ENCODE peak calls at places on chromosomes 7 and 10, in four cellular contexts. P, D, N and A are unnamed samples.

GRCh38 chr7:97145068-97145467 is 27.6 kb downstream of the SDHAF3 start:
- DNase-seq in P (peak; percentile 58), D (no peak), N (peak; percentile 29), A (peak; percentile 61)

GRCh38 chr7:46558482-46559193 is 637.6 kb upstream of the IGFBP3 start:
- DNase-seq in P (no peak), D (no peak), N (peak; percentile 83), A (peak; percentile 35)

GRCh38 chr7:43873300-43873699 is 4.0 kb upstream of the MRPS24 start:
- DNase-seq in P (no peak), D (no peak), N (peak; percentile 78), A (peak; percentile 96)

GRCh38 chr7:38905026-38905759 is 3.8 kb downstream of the VPS41 start:
- DNase-seq in P (no peak), D (no peak), N (peak; percentile 15), A (no peak)

GRCh38 chr7:29214056-29214455 is 19.5 kb downstream of the CHN2 start:
- DNase-seq in P (no peak), D (no peak), N (no peak), A (no peak)

GRCh38 chr7:54932818-54933543 is 85.8 kb upstream of the EGFR start:
- DNase-seq in P (peak; percentile 28), D (peak; percentile 82), N (peak; percentile 80), A (peak; percentile 73)

GRCh38 chr10:70753026-70753663 is 32.0 kb downstream of the TBATA start:
- DNase-seq in P (no peak), D (no peak), N (no peak), A (no peak)

GRCh38 chr7:4842302-4843064 is 19.3 kb downstream of the PAPOLB start:
- DNase-seq in P (peak; percentile 52), D (no peak), N (no peak), A (no peak)

GRCh38 chr7:6451224-6451705 is 3.5 kb upstream of the DAGLB start:
- DNase-seq in P (no peak), D (no peak), N (no peak), A (no peak)

GRCh38 chr10:45673074-45673628 is 579 bp upstream of the ZFAND4 start:
- DNase-seq in P (peak; percentile 9), D (no peak), N (no peak), A (no peak)

GRCh38 chr10:31508882-31509281 is 189.9 kb downstream of the ZEB1 start:
- DNase-seq in P (no peak), D (no peak), N (peak; percentile 77), A (no peak)

GRCh38 chr7:88455696-88456095 is 149.0 kb upstream of the STEAP4 start:
- DNase-seq in P (no peak), D (no peak), N (peak; percentile 7), A (peak; percentile 59)

GRCh38 chr7:85529831-85530230 is 343.0 kb upstream of the SEMA3D start:
- DNase-seq in P (peak; percentile 63), D (no peak), N (peak; percentile 96), A (no peak)

GRCh38 chr10:129390147-129390546 is 76.9 kb upstream of the MGMT start:
- DNase-seq in P (no peak), D (no peak), N (no peak), A (no peak)

GRCh38 chr7:20408467-20408826 is 77.7 kb downstream of the ITGB8 start:
- DNase-seq in P (no peak), D (no peak), N (peak; percentile 61), A (peak; percentile 39)

GRCh38 chr10:2979267-2979660 is 88.1 kb upstream of the PFKP start:
- DNase-seq in P (no peak), D (no peak), N (peak; percentile 47), A (no peak)

GRCh38 chr7:5420841-5421625 is 2.6 kb downstream of the TNRC18 start:
- DNase-seq in P (peak; percentile 28), D (peak; percentile 52), N (peak; percentile 20), A (no peak)

GRCh38 chr7:133491846-133492652 is 239.2 kb downstream of the EXOC4 start:
- DNase-seq in P (no peak), D (no peak), N (peak; percentile 77), A (peak; percentile 69)

GRCh38 chr7:33186187-33186586 is 56.8 kb downstream of the BBS9 start:
- DNase-seq in P (no peak), D (peak; percentile 16), N (peak; percentile 82), A (peak; percentile 26)

GRCh38 chr7:102138676-102139075 is 148.0 kb upstream of the SH2B2 start:
- DNase-seq in P (no peak), D (peak; percentile 41), N (no peak), A (no peak)

GRCh38 chr7:18667466-18667865 is 171.9 kb downstream of the HDAC9 start:
- DNase-seq in P (peak; percentile 85), D (no peak), N (peak; percentile 76), A (peak; percentile 84)

GRCh38 chr10:672139-672538 is 17.3 kb downstream of the DIP2C start:
- DNase-seq in P (no peak), D (no peak), N (no peak), A (no peak)

GRCh38 chr10:86666538-86666937 is 1.8 kb upstream of the LDB3 start:
- DNase-seq in P (no peak), D (no peak), N (no peak), A (no peak)

GRCh38 chr7:151629873-151630272 is 110.2 kb upstream of the RHEB start:
- DNase-seq in P (no peak), D (no peak), N (no peak), A (no peak)

GRCh38 chr7:41715000-41715399 is 12.1 kb upstream of the INHBA start:
- DNase-seq in P (no peak), D (no peak), N (no peak), A (no peak)

GRCh38 chr7:94022550-94022949 is 18.4 kb upstream of the BET1 start:
- DNase-seq in P (no peak), D (no peak), N (no peak), A (no peak)

GRCh38 chr10:5534880-5535856 is 10.4 kb downstream of the CALML3 start:
- DNase-seq in P (no peak), D (no peak), N (peak; percentile 38), A (no peak)

GRCh38 chr10:4346257-4346656 is 479.8 kb upstream of the AKR1E2 start:
- DNase-seq in P (no peak), D (no peak), N (no peak), A (no peak)
- H3K9ac ChIP-seq in P (no peak overlapping the region), D (no peak overlapping the region), N (no peak overlapping the region), A (no peak overlapping the region)

GRCh38 chr7:1459512-1459892 is 232 bp upstream of the MICALL2 start:
- DNase-seq in P (peak; percentile 99), D (peak; percentile 100), N (peak; percentile 97), A (peak; percentile 97)
- H3K4me1 ChIP-seq in P (peaks cover 41% of the 10 kb centered on the region), D (peaks cover 11% of the 10 kb centered on the region), N (peaks cover 29% of the 10 kb centered on the region), A (peaks cover 37% of the 10 kb centered on the region)

GRCh38 chr7:36755484-36755883 is 31.2 kb upstream of the AOAH start:
- DNase-seq in P (no peak), D (no peak), N (no peak), A (no peak)
- H3K9ac ChIP-seq in P (no peak overlapping the region), D (no peak overlapping the region), N (no peak overlapping the region), A (no peak overlapping the region)

GRCh38 chr7:17304926-17305325 is 6.5 kb downstream of the AHR start:
- DNase-seq in P (peak; percentile 94), D (no peak), N (peak; percentile 87), A (peak; percentile 97)

GRCh38 chr7:17307558-17307957 is 9.1 kb downstream of the AHR start:
- DNase-seq in P (no peak), D (no peak), N (no peak), A (no peak)

GRCh38 chr7:17307033-17307432 is 8.6 kb downstream of the AHR start:
- DNase-seq in P (no peak), D (no peak), N (no peak), A (no peak)

GRCh38 chr7:17305387-17306171 is 7.1 kb downstream of the AHR start:
- DNase-seq in P (no peak), D (no peak), N (no peak), A (no peak)

GRCh38 chr7:17307969-17308648 is 9.7 kb downstream of the AHR start:
- DNase-seq in P (no peak), D (no peak), N (no peak), A (no peak)
- H3K4me1 ChIP-seq in P (peaks cover 49% of the 10 kb centered on the region), D (peaks cover 4% of the 10 kb centered on the region), N (peaks cover 14% of the 10 kb centered on the region), A (peaks cover 44% of the 10 kb centered on the region)